ENCODE peak calls at places on chromosomes 7 and 10, in five cellular contexts. J is lung, I is choroid plexus epithelial cell, A is OCI-LY7, W is psoas muscle. D is an unnamed sample.

GRCh38 chr10:26438534-26439269 is 561 bp downstream of the APBB1IP start:
- DNase-seq in A (peak), J (peak), I (no peak), W (peak), D (no peak)

GRCh38 chr7:754531-755420 is 27.7 kb upstream of the PRKAR1B start:
- DNase-seq in I (no peak), A (no peak), J (no peak), W (peak), D (no peak)

GRCh38 chr10:6383099-6383812 is 180.5 kb downstream of the PFKFB3 start:
- DNase-seq in A (no peak), I (peak), J (no peak), W (no peak), D (peak)

GRCh38 chr7:25858562-25859411 is 293.2 kb upstream of the NFE2L3 start:
- DNase-seq in I (no peak), W (no peak), J (no peak), A (no peak), D (no peak)

GRCh38 chr7:116706668-116707126 is 34.7 kb downstream of the MET start:
- DNase-seq in W (no peak), A (no peak), J (no peak), I (peak), D (peak)

GRCh38 chr10:76311752-76312699 is 880.6 kb downstream of the LRMDA start:
- DNase-seq in W (no peak), A (peak), I (peak), J (no peak), D (peak)

GRCh38 chr10:68271104-68271882 is 39.4 kb upstream of the ATOH7 start:
- DNase-seq in J (no peak), A (no peak), W (no peak), I (peak), D (peak)

GRCh38 chr10:34526186-34526585 is 288.9 kb downstream of the PARD3 start:
- DNase-seq in W (no peak), I (no peak), J (no peak), A (no peak), D (peak)

GRCh38 chr7:40175725-40176510 is 41.1 kb downstream of the SUGCT start:
- DNase-seq in W (no peak), J (no peak), I (peak), A (no peak), D (no peak)

GRCh38 chr7:149720372-149721083 is 52.9 kb downstream of the ZNF467 start:
- DNase-seq in W (peak), A (no peak), I (no peak), J (no peak), D (no peak)

GRCh38 chr7:34728156-34728555 is 70.1 kb downstream of the NPSR1 start:
- DNase-seq in I (no peak), J (no peak), A (no peak), W (no peak), D (no peak)

GRCh38 chr10:77823811-77824542 is 102.6 kb downstream of the DLG5 start:
- DNase-seq in A (no peak), W (peak), I (no peak), J (no peak), D (no peak)

GRCh38 chr7:134356421-134356936 is 39.7 kb upstream of the SLC35B4 start:
- DNase-seq in A (no peak), W (no peak), J (no peak), I (no peak), D (no peak)

GRCh38 chr10:88062798-88063472 is 199.5 kb downstream of the PTEN start:
- DNase-seq in A (no peak), J (no peak), I (peak), W (no peak), D (peak)

GRCh38 chr7:1967512-1968396 is 265.0 kb downstream of the MAD1L1 start:
- DNase-seq in J (no peak), W (peak), A (no peak), I (no peak), D (no peak)

GRCh38 chr10:48224296-48224695 is 50.2 kb downstream of the FRMPD2 start:
- DNase-seq in J (no peak), W (no peak), A (no peak), I (no peak), D (no peak)

GRCh38 chr7:5296627-5297226 is 14.0 kb downstream of the SLC29A4 start:
- DNase-seq in W (no peak), J (no peak), A (peak), I (peak), D (no peak)

GRCh38 chr7:50848203-50848602 is 65.5 kb upstream of the GRB10 start:
- DNase-seq in A (no peak), I (no peak), W (no peak), J (no peak), D (no peak)

GRCh38 chr7:10939237-10939910 is 34.3 kb upstream of the PHF14 start:
- DNase-seq in J (no peak), I (peak), A (peak), W (peak), D (no peak)

GRCh38 chr7:70338061-70338460 is 739.8 kb downstream of the AUTS2 start:
- DNase-seq in J (no peak), I (no peak), W (no peak), A (no peak), D (no peak)

GRCh38 chr7:84506151-84506550 is 311.6 kb upstream of the SEMA3A start:
- DNase-seq in I (no peak), A (no peak), J (no peak), W (no peak), D (peak)

GRCh38 chr7:140876519-140877248 is 48.0 kb downstream of the BRAF start:
- DNase-seq in A (no peak), I (peak), J (no peak), W (no peak), D (peak)

GRCh38 chr7:2520131-2520807 is 695 bp downstream of the LFNG start:
- DNase-seq in A (no peak), J (no peak), I (no peak), W (no peak), D (no peak)

GRCh38 chr7:15508258-15508657 is 53.6 kb downstream of the AGMO start:
- DNase-seq in I (peak), J (no peak), A (no peak), W (no peak), D (peak)

GRCh38 chr7:149197675-149198074 is 2.3 kb downstream of the ZNF282 start:
- DNase-seq in A (no peak), W (no peak), I (no peak), J (no peak), D (no peak)

GRCh38 chr7:100430450-100431285 is 1.0 kb downstream of the MEPCE start:
- DNase-seq in W (peak), J (no peak), I (no peak), A (no peak), D (peak)

GRCh38 chr10:130003787-130004613 is 39.9 kb upstream of the EBF3 start:
- DNase-seq in I (no peak), J (no peak), W (no peak), A (no peak), D (no peak)

GRCh38 chr7:116832692-116833091 is 29.7 kb upstream of the CAPZA2 start:
- DNase-seq in A (no peak), J (no peak), I (no peak), W (no peak), D (no peak)

GRCh38 chr10:99370993-99371392 is 41.8 kb downstream of the CNNM1 start:
- DNase-seq in A (peak), W (no peak), J (no peak), I (peak), D (peak)

GRCh38 chr7:140607441-140607989 is 33.1 kb downstream of the DENND2A start:
- DNase-seq in J (peak), A (no peak), W (peak), I (peak), D (peak)

GRCh38 chr10:19570143-19570542 is 246.1 kb upstream of the PLXDC2 start:
- DNase-seq in I (peak), J (no peak), A (no peak), W (no peak), D (peak)

GRCh38 chr10:35797187-35797586 is 155.1 kb upstream of the FZD8 start:
- DNase-seq in I (peak), W (no peak), A (no peak), J (no peak), D (no peak)

GRCh38 chr10:70302292-70302691 is 18.5 kb upstream of the NPFFR1 start:
- DNase-seq in W (no peak), I (peak), A (no peak), J (no peak), D (peak)

GRCh38 chr7:128403676-128404075 is 6.1 kb downstream of the IMPDH1 start:
- DNase-seq in I (no peak), W (no peak), A (no peak), J (no peak), D (no peak)
- H3K4me3 ChIP-seq in I (no peak), W (no peak), A (peak), J (no peak), D (no peak)

DNA sequence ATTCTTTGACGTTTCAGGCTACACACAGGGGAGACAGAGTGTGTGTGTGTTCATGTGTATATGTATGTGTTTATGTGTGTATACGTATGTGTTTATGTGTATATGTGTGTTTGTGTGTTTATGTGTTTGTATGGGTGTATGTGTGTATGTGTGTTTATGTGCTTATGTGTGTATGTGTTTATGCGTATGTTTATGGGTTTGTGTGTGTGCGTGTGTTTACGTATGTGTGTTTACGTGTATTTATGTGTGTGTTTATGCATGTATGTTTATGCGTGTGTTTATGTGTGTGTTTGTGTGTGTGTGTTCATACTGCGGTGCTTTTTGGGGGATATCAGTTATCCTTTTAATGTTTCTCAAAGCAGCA is 39.2 kb upstream of the CNPY1 start:
- DNase-seq in W (no peak), J (no peak), I (no peak), A (no peak), D (no peak)
- TF ChIP-seq CTCF in W (no peak), J (no peak), I (no peak), A (no peak), D (no peak)

DNA sequence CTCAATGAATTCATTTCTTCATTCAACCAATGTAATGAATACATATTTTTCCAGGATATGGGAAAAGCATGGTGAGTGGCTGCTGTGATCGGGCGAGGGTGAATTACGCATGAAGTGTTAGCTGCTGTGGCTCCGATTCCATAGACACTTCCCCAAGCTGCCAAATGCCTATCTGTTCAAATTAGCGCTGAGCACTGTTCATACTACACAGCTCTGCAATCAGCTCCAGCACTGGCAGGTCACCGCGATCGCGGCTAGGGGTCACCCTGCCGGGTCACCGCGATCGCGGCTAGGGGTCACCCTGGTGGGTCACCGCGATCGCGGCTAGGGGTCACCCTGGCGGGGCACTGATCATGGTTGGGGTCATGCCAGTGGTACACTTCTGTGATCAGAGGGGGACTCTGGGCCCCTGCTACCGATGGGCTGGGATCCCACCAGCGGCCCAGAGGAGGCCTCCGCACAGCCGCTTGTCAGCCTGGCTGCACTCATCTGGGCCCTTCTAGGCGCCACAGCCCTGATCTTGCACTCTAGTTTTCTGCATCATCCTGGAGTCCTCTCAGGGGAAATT is 49.3 kb downstream of the JAKMIP3 start:
- DNase-seq in W (no peak), I (no peak), J (no peak), A (no peak), D (no peak)
- H3K4me3 ChIP-seq in W (no peak), I (no peak), J (no peak), A (no peak), D (no peak)

GRCh38 chr10:17428616-17429097 is 25.7 kb downstream of the ST8SIA6 start:
- DNase-seq in A (no peak), W (no peak), I (no peak), J (no peak), D (no peak)

GRCh38 chr10:17432738-17433137 is 21.7 kb downstream of the ST8SIA6 start:
- DNase-seq in J (no peak), A (no peak), W (no peak), I (no peak), D (no peak)

GRCh38 chr10:17431871-17432311 is 22.5 kb downstream of the ST8SIA6 start:
- DNase-seq in I (peak), W (no peak), A (no peak), J (no peak), D (no peak)

GRCh38 chr10:17429490-17429889 is 24.9 kb downstream of the ST8SIA6 start:
- DNase-seq in W (no peak), J (no peak), I (no peak), A (no peak), D (no peak)

DNA sequence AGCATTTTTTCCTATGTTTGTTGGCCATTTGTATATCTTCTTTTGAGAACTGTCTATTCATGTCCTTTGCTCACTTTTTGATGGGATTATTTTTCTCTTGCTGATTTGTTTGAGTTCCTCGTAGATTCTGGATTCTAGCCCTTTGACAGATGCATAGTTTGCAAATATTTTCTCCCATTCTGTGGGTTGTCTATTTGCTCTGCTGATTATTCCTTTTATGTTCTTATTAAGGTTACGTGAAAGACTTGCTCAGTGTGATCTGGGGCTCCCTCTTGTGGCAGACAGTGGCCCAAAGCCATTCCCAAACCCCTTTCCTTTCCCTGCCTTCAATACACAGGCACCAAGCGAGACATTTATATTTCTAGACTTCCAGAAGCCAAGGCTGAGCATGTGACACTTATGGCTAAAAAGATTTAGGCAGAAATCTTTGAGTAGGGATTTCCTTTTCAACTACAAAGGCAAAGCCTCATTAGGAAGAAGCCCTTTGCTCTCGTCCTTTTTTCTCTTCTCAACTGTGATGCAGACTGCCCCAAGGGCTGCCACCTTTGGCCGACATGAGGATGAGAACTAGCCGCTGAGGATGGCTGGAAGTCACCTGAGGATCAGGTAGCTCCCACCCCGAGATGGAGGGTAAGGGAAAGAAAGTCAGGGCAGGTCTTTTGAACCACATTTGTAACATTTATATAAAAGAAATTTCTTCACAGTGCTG is 23.6 kb downstream of the ST8SIA6 start:
- DNase-seq in J (peak), I (peak), A (peak), W (peak), D (peak)
- TF ChIP-seq CTCF in J (peak), I (peak), A (peak), W (peak), D (peak)

DNA sequence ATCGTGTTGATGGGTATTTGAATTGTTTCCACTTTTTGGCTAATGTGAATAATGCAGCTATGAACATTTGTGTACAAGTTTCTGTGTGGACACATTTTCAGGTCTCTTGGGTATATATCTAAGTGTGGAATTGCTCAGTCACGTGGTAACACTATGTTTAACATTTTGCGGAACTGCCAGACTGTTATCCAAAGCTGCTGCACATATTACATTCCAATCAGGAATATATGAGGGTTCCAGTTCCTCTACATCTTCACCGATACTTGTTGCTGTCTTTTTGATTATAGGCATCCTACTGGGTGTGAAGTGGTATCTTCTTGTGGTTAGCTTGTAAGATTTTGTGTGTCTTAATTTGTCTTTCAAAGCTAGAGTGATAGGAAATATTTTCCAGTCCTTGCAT is 6.8 kb downstream of the PTPN12 start:
- DNase-seq in I (no peak), A (no peak), W (no peak), J (no peak), D (peak)
- H3K4me3 ChIP-seq in I (no peak), A (no peak), W (no peak), J (no peak), D (peak)

GRCh38 chr10:124561206-124561605 is 99.6 kb downstream of the LHPP start:
- DNase-seq in A (no peak), I (no peak), J (no peak), W (no peak), D (no peak)

GRCh38 chr10:124563320-124563719 is 101.7 kb downstream of the LHPP start:
- DNase-seq in A (no peak), I (no peak), J (no peak), W (no peak), D (no peak)

GRCh38 chr10:124560377-124560776 is 98.8 kb downstream of the LHPP start:
- DNase-seq in A (no peak), I (peak), W (peak), J (no peak), D (peak)

GRCh38 chr10:124564881-124565280 is 103.3 kb downstream of the LHPP start:
- DNase-seq in I (no peak), W (no peak), A (no peak), J (no peak), D (no peak)

GRCh38 chr10:124562425-124563060 is 100.9 kb downstream of the LHPP start:
- DNase-seq in J (no peak), I (peak), A (no peak), W (no peak), D (peak)
- TF ChIP-seq CTCF in J (no peak), I (no peak), A (no peak), W (no peak), D (no peak)

GRCh38 chr7:97003262-97004236 is 1.8 kb upstream of the DLX6 start:
- DNase-seq in W (no peak), I (no peak), A (no peak), J (no peak), D (no peak)

GRCh38 chr7:96998765-96999164 is 6.6 kb upstream of the DLX6 start:
- DNase-seq in W (no peak), I (no peak), A (no peak), J (no peak), D (no peak)

GRCh38 chr7:97002555-97003261 is 2.6 kb upstream of the DLX6 start:
- DNase-seq in I (no peak), J (no peak), W (no peak), A (no peak), D (no peak)

GRCh38 chr7:97001656-97002554 is 3.4 kb upstream of the DLX6 start:
- DNase-seq in A (no peak), J (no peak), I (no peak), W (no peak), D (no peak)

DNA sequence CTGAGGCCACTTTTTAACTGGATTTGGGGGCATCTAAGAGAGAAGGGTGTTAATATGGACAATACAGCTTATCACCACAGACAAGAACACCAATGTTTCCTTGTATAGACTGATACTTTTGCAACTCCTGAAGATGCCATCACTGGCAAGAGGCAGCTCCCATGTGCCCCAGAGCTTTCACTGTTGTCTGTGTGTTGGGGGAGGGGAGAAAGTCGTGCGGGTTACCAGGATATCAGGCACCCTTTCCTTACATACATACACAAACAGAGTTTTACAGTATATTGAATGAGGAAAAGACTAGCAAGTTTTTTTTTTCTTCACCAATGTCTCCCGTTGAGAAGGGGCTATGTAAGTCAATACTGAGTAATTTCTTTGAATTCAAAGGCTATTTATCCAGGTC is 4.1 kb upstream of the DLX6 start:
- DNase-seq in W (no peak), J (no peak), A (no peak), I (no peak), D (no peak)
- H3K4me3 ChIP-seq in W (no peak), J (no peak), A (no peak), I (no peak), D (no peak)

GRCh38 chr10:101073631-101074030 is 11.8 kb downstream of the KAZALD1 start:
- DNase-seq in W (no peak), A (no peak), J (no peak), I (no peak), D (no peak)
- TF ChIP-seq CTCF in W (no peak), A (no peak), J (no peak), I (peak), D (no peak)

DNA sequence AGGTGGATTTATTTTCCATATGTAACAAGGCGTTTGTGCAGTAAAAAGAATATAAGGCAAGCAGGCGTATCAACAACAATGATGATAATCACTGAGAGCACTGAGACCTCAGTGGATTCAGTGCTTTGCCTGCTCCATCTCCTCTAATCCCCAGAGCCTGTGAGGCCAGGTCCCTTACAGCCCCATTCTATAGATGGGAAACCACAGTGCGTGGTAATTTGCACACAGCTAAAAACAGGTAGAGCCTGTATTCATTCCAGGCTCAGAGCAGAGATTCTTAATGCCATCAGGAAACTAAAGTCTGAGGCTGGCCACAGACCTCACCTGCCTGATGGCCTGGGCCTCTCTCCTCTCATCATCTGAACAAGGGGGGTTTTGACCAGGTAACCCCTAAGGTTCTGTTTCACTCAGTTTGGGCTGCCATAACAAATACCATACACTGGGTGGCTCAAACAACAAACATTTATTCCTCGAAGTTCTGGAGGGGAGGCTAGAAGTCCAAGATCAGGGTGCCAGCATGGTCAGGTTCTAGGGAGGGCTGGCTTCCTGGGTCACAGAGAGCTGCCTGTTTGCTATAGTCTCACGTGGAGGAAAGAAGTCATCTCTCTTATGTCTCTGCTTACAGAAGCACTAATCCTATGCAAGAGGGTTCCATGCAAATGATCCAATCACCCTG is 10.3 kb upstream of the RASSF4 start:
- DNase-seq in I (no peak), J (no peak), A (no peak), W (no peak), D (no peak)
- H3K4me3 ChIP-seq in I (no peak), J (no peak), A (no peak), W (no peak), D (no peak)

GRCh38 chr7:99395616-99396327 is 12.6 kb downstream of the PDAP1 start:
- DNase-seq in J (no peak), I (no peak), W (no peak), A (no peak), D (no peak)
- TF ChIP-seq CTCF in J (no peak), I (peak), W (no peak), A (no peak), D (no peak)